ENCODE peak calls at places on chromosomes 13 and 19, in ten cellular contexts. U is brain microvascular endothelial cell, I is heart right ventricle, X is small intestine, F is HL-60, N is astrocyte, S is HCT116, Y is MM.1S, B is SJSA1, R is body of pancreas. L is an unnamed sample.

GRCh38 chr19:18967358-18968146 is 26.5 kb upstream of the HOMER3 start:
- DNase-seq in U (no peak), I (peak), X (no peak), F (peak), N (peak), S (no peak), Y (no peak), B (peak), R (peak), L (no peak)

GRCh38 chr19:34497112-34497805 is 15.7 kb downstream of the WTIP start:
- DNase-seq in U (no peak), I (no peak), X (no peak), F (no peak), N (no peak), S (no peak), Y (no peak), B (no peak), R (no peak), L (no peak)

GRCh38 chr19:10061717-10062310 is 24.3 kb upstream of the SHFL start:
- DNase-seq in U (peak), I (no peak), X (no peak), F (no peak), N (no peak), S (no peak), Y (no peak), B (no peak), R (no peak), L (no peak)

GRCh38 chr13:101109005-101109404 is 307.3 kb downstream of the NALCN start:
- DNase-seq in U (no peak), I (no peak), X (no peak), F (no peak), N (no peak), S (no peak), Y (no peak), B (no peak), R (no peak), L (no peak)

GRCh38 chr19:17948967-17949930 is 16.4 kb downstream of the CCDC124 start:
- DNase-seq in U (no peak), I (no peak), X (no peak), F (no peak), N (no peak), S (no peak), Y (no peak), B (no peak), R (no peak), L (no peak)

GRCh38 chr13:99922631-99923404 is 48.7 kb downstream of the ZIC5 start:
- DNase-seq in U (no peak), I (no peak), X (peak), F (no peak), N (no peak), S (no peak), Y (no peak), B (no peak), R (no peak), L (no peak)

GRCh38 chr13:105969761-105970160 is 565.7 kb downstream of the EFNB2 start:
- DNase-seq in U (no peak), I (no peak), X (peak), F (no peak), N (peak), S (peak), Y (no peak), B (no peak), R (no peak), L (no peak)

GRCh38 chr19:30228726-30229523 is 143.3 kb upstream of the ZNF536 start:
- DNase-seq in U (no peak), I (no peak), X (no peak), F (no peak), N (no peak), S (no peak), Y (no peak), B (peak), R (no peak), L (no peak)

GRCh38 chr13:95698047-95698749 is 21.3 kb downstream of the DNAJC3 start:
- DNase-seq in U (no peak), I (no peak), X (no peak), F (no peak), N (no peak), S (peak), Y (no peak), B (no peak), R (no peak), L (no peak)

GRCh38 chr19:56141416-56141992 is 417 bp downstream of the ZNF444 start:
- DNase-seq in U (no peak), I (no peak), X (peak), F (no peak), N (no peak), S (no peak), Y (no peak), B (no peak), R (peak), L (peak)

GRCh38 chr13:33322474-33322827 is 36.9 kb upstream of the STARD13 start:
- DNase-seq in U (peak), I (peak), X (no peak), F (no peak), N (no peak), S (no peak), Y (no peak), B (no peak), R (peak), L (no peak)

GRCh38 chr13:80755925-80756324 is 415.0 kb upstream of the SPRY2 start:
- DNase-seq in U (no peak), I (no peak), X (no peak), F (no peak), N (no peak), S (no peak), Y (no peak), B (no peak), R (no peak), L (no peak)

GRCh38 chr19:45150731-45151725 is 9.8 kb downstream of the NKPD1 start:
- DNase-seq in U (no peak), I (no peak), X (no peak), F (no peak), N (no peak), S (no peak), Y (no peak), B (no peak), R (no peak), L (no peak)

GRCh38 chr13:106089251-106089940 is 446.1 kb downstream of the EFNB2 start:
- DNase-seq in U (no peak), I (no peak), X (no peak), F (no peak), N (no peak), S (no peak), Y (no peak), B (no peak), R (no peak), L (no peak)

GRCh38 chr19:52648336-52648990 is 10.3 kb upstream of the ZNF83 start:
- DNase-seq in U (peak), I (no peak), X (no peak), F (no peak), N (peak), S (no peak), Y (no peak), B (peak), R (no peak), L (no peak)

GRCh38 chr19:29260477-29261317 is 47.7 kb upstream of the UQCRFS1 start:
- DNase-seq in U (no peak), I (no peak), X (peak), F (peak), N (no peak), S (peak), Y (peak), B (no peak), R (peak), L (no peak)

GRCh38 chr13:21231426-21231945 is 55.0 kb downstream of the MRPL57 start:
- DNase-seq in U (peak), I (no peak), X (no peak), F (no peak), N (no peak), S (no peak), Y (no peak), B (no peak), R (no peak), L (no peak)

GRCh38 chr13:84896128-84896527 is 903.1 kb downstream of the SLITRK6 start:
- DNase-seq in U (peak), I (no peak), X (peak), F (no peak), N (peak), S (peak), Y (peak), B (peak), R (peak), L (no peak)

GRCh38 chr19:873084-874019 is 13.9 kb downstream of the CFD start:
- DNase-seq in U (no peak), I (no peak), X (peak), F (no peak), N (peak), S (peak), Y (peak), B (no peak), R (no peak), L (peak)

GRCh38 chr19:35862528-35862927 is 5.8 kb downstream of the KIRREL2 start:
- DNase-seq in U (no peak), I (no peak), X (no peak), F (no peak), N (no peak), S (no peak), Y (no peak), B (no peak), R (peak), L (no peak)

DNA sequence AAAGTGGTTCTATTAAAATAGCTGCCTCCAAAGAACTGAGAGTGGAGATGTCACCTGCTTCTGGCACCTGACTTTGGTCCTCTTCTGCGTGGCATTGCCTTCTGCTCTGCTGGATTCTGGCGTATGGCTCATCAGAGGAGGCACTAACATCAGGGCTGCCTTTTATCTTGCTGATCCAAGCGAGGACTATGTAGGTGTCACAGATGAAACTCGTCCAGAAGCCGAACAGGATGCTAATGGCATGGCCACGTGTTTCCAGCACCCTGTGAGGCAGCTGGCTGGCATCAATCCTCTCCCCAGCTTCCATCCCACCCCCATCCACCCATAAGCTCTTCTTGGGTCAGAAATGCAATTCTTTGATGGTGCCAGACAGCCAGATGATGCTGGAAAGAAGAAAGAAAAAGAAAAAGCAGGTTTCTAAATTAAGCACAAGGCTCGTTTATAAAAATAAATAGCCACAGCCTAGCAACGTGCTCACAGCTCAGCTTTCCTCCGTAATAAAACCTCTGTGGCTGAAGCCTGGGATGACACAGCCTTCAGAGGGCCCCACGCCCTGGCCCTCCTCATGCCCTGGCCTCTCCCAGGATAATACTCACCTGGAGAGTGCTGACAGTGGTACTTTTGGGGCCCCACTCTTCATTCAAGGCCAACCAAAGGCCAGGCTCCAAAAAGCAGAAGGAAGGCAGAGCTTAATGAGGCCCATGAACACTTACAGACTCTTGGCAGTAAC is 212.9 kb upstream of the SERP2 start:
- DNase-seq in U (no peak), I (no peak), X (no peak), F (no peak), N (no peak), S (no peak), Y (peak), B (no peak), R (no peak), L (no peak)
- H3K27ac ChIP-seq in U (no peak), I (peak), X (no peak), F (no peak), N (no peak), S (no peak), Y (peak), B (no peak), R (no peak), L (no peak)

DNA sequence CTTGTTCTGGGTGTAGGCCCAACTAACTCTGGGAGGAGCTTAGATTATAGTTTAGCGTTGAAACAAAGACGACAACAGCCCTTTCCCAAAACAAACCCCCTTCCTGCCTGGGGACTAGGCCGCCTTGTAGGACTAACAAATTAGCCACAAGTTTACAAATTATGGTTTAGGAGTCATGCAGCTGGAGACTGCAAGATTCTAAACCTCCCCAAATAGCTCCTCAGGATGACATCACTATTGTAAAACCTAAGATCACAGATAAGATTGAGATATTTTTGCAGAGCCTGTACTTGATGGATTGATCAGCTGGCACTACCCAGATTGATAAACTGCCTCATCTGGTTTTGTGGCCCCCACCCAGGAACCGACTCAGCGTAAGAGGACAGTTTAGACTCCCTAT is 2.3 kb upstream of the SLC25A15 start:
- DNase-seq in U (peak), I (no peak), X (no peak), F (no peak), N (peak), S (no peak), Y (no peak), B (peak), R (no peak), L (no peak)
- H3K27ac ChIP-seq in U (no peak), I (no peak), X (peak), F (no peak), N (no peak), S (no peak), Y (no peak), B (peak), R (no peak), L (no peak)

DNA sequence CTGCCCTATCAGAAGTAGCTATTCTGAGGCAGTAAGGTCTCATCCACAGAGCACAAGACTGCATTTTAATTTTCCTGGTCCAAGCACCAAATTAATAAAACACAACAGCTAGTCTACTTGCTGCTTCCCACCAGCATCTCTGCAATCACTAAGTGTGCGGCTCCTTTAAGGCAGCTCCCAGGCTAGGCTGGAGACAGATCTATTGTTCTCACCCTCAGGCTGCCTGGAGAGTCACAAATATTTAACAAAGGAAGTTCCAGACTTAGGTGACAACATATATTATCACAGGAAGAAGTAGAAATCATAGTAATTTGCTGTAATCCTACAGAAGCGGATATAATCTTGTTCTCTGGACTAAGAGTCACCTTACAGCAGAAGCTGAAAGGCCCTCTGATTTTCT is 2.2 kb upstream of the EID2 start:
- DNase-seq in U (no peak), I (no peak), X (no peak), F (no peak), N (no peak), S (no peak), Y (no peak), B (peak), R (no peak), L (peak)
- H3K27ac ChIP-seq in U (no peak), I (no peak), X (no peak), F (no peak), N (no peak), S (no peak), Y (no peak), B (no peak), R (no peak), L (no peak)

DNA sequence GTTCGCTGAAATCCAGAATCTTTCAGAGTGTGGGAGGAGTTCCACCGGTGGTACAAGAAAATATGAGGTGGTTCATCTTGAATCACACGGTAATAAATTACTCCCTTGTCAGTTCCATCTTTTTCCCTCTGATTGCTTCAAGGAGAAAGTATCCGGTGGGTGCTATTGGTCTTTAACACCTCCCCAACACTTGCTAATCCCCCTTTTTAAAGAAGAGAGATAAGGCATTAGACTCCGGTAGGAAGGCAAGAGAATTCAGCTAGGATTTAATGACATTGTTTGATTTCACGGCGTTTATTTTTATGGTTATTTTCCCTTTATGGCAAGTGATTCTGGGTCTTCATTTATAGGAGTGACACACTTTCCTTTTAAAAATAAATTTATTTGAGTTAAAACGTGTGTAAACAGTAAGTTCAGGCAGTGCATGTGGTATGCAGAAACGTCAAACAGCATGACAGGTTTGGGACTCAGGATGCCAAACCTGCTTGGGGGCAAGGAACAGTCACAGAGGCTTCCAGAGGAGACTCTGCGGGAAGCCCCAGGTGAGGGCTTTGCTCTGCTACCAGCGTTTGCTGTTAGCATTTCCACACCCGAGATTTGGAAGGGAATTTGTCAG is 36.5 kb downstream of the TSHZ3 start:
- DNase-seq in U (no peak), I (no peak), X (no peak), F (no peak), N (no peak), S (no peak), Y (no peak), B (no peak), R (no peak), L (no peak)
- H3K27ac ChIP-seq in U (peak), I (no peak), X (no peak), F (peak), N (peak), S (no peak), Y (no peak), B (no peak), R (no peak), L (no peak)

GRCh38 chr19:48490980-48491792 is 20.4 kb downstream of the LMTK3 start:
- DNase-seq in U (no peak), I (no peak), X (peak), F (no peak), N (no peak), S (peak), Y (peak), B (no peak), R (peak), L (peak)
- H3K27ac ChIP-seq in U (no peak), I (no peak), X (no peak), F (no peak), N (no peak), S (peak), Y (peak), B (no peak), R (no peak), L (no peak)

DNA sequence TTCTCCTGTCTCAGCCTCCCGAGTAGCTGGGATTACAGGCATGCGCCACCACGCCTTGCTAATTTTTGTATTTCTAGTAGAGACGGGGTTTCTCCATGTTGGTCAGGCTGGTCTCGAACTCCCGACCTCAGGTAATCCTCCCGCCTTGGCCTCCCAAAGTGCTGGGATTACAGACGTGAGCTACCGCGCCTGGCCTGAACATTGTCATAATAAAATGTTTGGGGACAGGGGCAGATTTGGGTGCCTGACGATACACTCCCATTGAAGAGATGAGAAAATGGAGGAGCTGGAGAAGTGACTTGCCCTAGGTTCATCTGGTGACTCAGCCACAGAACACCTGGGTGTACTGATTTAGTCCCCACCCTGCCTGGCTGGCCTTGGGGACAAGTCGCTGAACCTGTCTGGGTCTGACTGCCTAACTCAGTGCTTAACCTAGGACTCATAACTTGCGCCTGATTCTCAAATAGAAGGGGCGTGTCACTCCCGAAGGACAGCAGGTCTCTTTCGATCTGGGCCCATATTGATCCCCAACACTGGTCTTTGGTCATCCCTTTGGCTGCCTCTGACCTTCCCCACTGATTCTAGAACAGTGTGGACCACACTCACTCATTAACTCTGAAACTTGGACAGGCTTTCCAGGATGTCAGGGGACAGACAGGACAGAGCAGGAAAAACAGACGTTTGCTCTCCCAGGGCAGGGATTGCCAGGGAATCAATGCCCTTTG is 7.6 kb upstream of the BICRA start:
- DNase-seq in U (no peak), I (no peak), X (peak), F (no peak), N (no peak), S (no peak), Y (no peak), B (no peak), R (peak), L (no peak)
- H3K27ac ChIP-seq in U (no peak), I (peak), X (peak), F (peak), N (no peak), S (peak), Y (no peak), B (no peak), R (peak), L (peak)

DNA sequence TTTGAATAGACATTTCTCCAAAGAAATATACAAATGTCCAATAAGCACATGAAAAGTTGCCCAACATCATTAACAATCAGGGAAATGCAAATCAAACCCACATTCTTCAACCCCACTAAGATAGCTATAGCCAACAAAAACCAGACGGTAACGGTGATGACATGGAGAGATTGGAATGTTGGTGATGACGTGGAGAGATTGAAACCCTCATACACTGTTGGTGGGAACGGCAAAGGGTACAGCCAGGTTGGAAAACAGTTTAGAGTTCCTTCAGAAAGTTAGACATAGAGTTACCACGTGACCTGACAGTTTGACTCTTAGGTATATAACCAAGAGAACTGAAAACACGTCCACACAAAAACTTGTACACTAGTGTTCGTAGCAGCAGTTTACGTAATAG is 48.1 kb downstream of the TNFRSF19 start:
- DNase-seq in U (peak), I (no peak), X (no peak), F (no peak), N (peak), S (no peak), Y (no peak), B (peak), R (no peak), L (no peak)
- H3K27ac ChIP-seq in U (peak), I (no peak), X (no peak), F (no peak), N (peak), S (no peak), Y (no peak), B (peak), R (no peak), L (no peak)

GRCh38 chr13:113169277-113170272 is 11.1 kb downstream of the PROZ start:
- DNase-seq in U (no peak), I (no peak), X (no peak), F (no peak), N (no peak), S (no peak), Y (no peak), B (no peak), R (no peak), L (no peak)
- H3K27ac ChIP-seq in U (no peak), I (peak), X (no peak), F (no peak), N (no peak), S (no peak), Y (no peak), B (no peak), R (no peak), L (no peak)

GRCh38 chr13:49400755-49401659 is 42.9 kb downstream of the CAB39L start:
- DNase-seq in U (peak), I (no peak), X (peak), F (no peak), N (peak), S (no peak), Y (no peak), B (peak), R (peak), L (no peak)
- H3K27ac ChIP-seq in U (no peak), I (peak), X (no peak), F (peak), N (no peak), S (no peak), Y (no peak), B (no peak), R (peak), L (no peak)

L was measured in CD4-positive, CD25-positive, alpha-beta regulatory T cell.